ENCODE peak calls at places on chromosomes 6 and 20, in five cellular contexts. G is stimulated activated CD8-positive, alpha-beta memory T cell treated with anti-CD3 and anti-CD28 coated beads, Interleukin-2, amount 100 ng/mL, for 1 hour; Q is Peyer's patch; B is EL; M is NCI-H774. E is an unnamed sample.

GRCh38 chr6:133432021-133432989 is 191.1 kb downstream of the EYA4 start:
- DNase-seq in B (no peak), Q (no peak), M (peak; percentile 58), G (no peak), E (no peak)

GRCh38 chr6:44630125-44631028 is 242.9 kb downstream of the CDC5L start:
- DNase-seq in Q (no peak), G (no peak), M (peak; percentile 21), B (peak; percentile 73), E (no peak)

GRCh38 chr6:167907837-167908681 is 81.3 kb downstream of the AFDN start:
- DNase-seq in M (peak; percentile 15), Q (no peak), G (no peak), B (peak; percentile 27), E (no peak)

GRCh38 chr6:144321839-144322591 is 36.9 kb downstream of the UTRN start:
- DNase-seq in M (peak; percentile 51), G (no peak), B (peak; percentile 77), Q (no peak), E (no peak)

GRCh38 chr6:16430661-16431089 is 192.3 kb downstream of the GMPR start:
- DNase-seq in G (no peak), M (no peak), Q (no peak), B (no peak), E (no peak)

GRCh38 chr6:87407531-87407895 is 259 bp upstream of the CFAP206 start:
- DNase-seq in B (peak; percentile 57), G (no peak), M (peak; percentile 73), Q (no peak), E (peak; percentile 46)

GRCh38 chr6:169799474-169799926 is 48.1 kb downstream of the ERMARD start:
- DNase-seq in G (no peak), M (no peak), B (no peak), Q (no peak), E (no peak)

GRCh38 chr20:12528591-12529041 is 480.2 kb upstream of the SPTLC3 start:
- DNase-seq in G (no peak), M (no peak), B (no peak), Q (no peak), E (no peak)

GRCh38 chr6:56637640-56638039 is 5.0 kb downstream of the DST start:
- DNase-seq in B (peak; percentile 78), M (peak; percentile 3), Q (no peak), G (no peak), E (no peak)